ENCODE peak calls at places on chromosome 6, in four cellular contexts. R is occipital lobe, Q is GM23338, F is upper lobe of left lung. T is an unnamed sample.
A peak's percentile ranks its signal among the peaks of the same experiment; 100 is the strongest.

GRCh38 chr6:74785236-74785635 is 420.6 kb downstream of the COL12A1 start:
- DNase-seq in R (no peak), Q (no peak), F (no peak), T (no peak)

GRCh38 chr6:9927271-9927670 is 487.6 kb downstream of the TFAP2A start:
- DNase-seq in R (no peak), Q (no peak), F (no peak), T (no peak)

GRCh38 chr6:157911278-157911677 is 70.4 kb upstream of the SYNJ2 start:
- DNase-seq in R (no peak), Q (peak; percentile 17), F (no peak), T (no peak)

GRCh38 chr6:30507849-30508843 is 18.8 kb downstream of the HLA-E start:
- DNase-seq in R (no peak), Q (no peak), F (no peak), T (no peak)

GRCh38 chr6:7463785-7464184 is 74.2 kb downstream of the RIOK1 start:
- DNase-seq in R (no peak), Q (peak; percentile 57), F (no peak), T (no peak)

GRCh38 chr6:12288844-12289654 is 1.1 kb upstream of the EDN1 start:
- DNase-seq in R (no peak), Q (peak; percentile 91), F (peak; percentile 56), T (peak; percentile 52)

GRCh38 chr6:21808551-21809181 is 215.1 kb downstream of the SOX4 start:
- DNase-seq in R (no peak), Q (no peak), F (peak; percentile 22), T (no peak)

GRCh38 chr6:45718901-45719300 is 296.8 kb downstream of the CLIC5 start:
- DNase-seq in R (no peak), Q (no peak), F (no peak), T (no peak)

GRCh38 chr6:67811239-67812037 is 823.6 kb upstream of the ADGRB3 start:
- DNase-seq in R (no peak), Q (no peak), F (no peak), T (no peak)

GRCh38 chr6:104928141-104928540 is 28.8 kb upstream of the LIN28B start:
- DNase-seq in R (no peak), Q (no peak), F (no peak), T (no peak)

GRCh38 chr6:48560408-48560807 is 449.4 kb upstream of the PTCHD4 start:
- DNase-seq in R (no peak), Q (no peak), F (no peak), T (peak; percentile 40)

GRCh38 chr6:36610041-36610440 is 15.9 kb downstream of the SRSF3 start:
- DNase-seq in R (no peak), Q (no peak), F (peak; percentile 9), T (no peak)

GRCh38 chr6:100774681-100775080 is 106.4 kb downstream of the ASCC3 start:
- DNase-seq in R (no peak), Q (no peak), F (no peak), T (no peak)

GRCh38 chr6:114747995-114748625 is 405.3 kb upstream of the HS3ST5 start:
- DNase-seq in R (peak; percentile 3), Q (peak; percentile 58), F (no peak), T (peak; percentile 44)

GRCh38 chr6:137095651-137096238 is 51.0 kb upstream of the IL20RA start:
- DNase-seq in R (no peak), Q (no peak), F (no peak), T (no peak)

GRCh38 chr6:121756643-121757042 is 321.2 kb downstream of the GJA1 start:
- DNase-seq in R (no peak), Q (no peak), F (no peak), T (no peak)

GRCh38 chr6:24666097-24666615 is 543 bp downstream of the TDP2 start:
- DNase-seq in R (peak; percentile 65), Q (no peak), F (peak; percentile 64), T (no peak)

GRCh38 chr6:4435981-4436445 is 300.6 kb upstream of the ECI2 start:
- DNase-seq in R (no peak), Q (no peak), F (no peak), T (no peak)

GRCh38 chr6:122400121-122400450 is 634 bp downstream of the HSF2 start:
- DNase-seq in R (no peak), Q (peak; percentile 40), F (no peak), T (peak; percentile 12)

GRCh38 chr6:157753291-157753690 is 69.8 kb upstream of the SNX9 start:
- DNase-seq in R (no peak), Q (no peak), F (no peak), T (no peak)

GRCh38 chr6:170212051-170212756 is 78.7 kb downstream of the DLL1 start:
- DNase-seq in R (no peak), Q (no peak), F (no peak), T (no peak)

GRCh38 chr6:19669206-19669605 is 168.0 kb upstream of the ID4 start:
- DNase-seq in R (no peak), Q (no peak), F (no peak), T (no peak)

GRCh38 chr6:21019614-21020013 is 485.4 kb downstream of the CDKAL1 start:
- DNase-seq in R (no peak), Q (no peak), F (no peak), T (no peak)

GRCh38 chr6:117425431-117426153 is at the start of gene ROS1:
- DNase-seq in R (no peak), Q (no peak), F (no peak), T (no peak)

GRCh38 chr6:167786859-167787675 is 39.6 kb upstream of the AFDN start:
- DNase-seq in R (no peak), Q (no peak), F (no peak), T (no peak)

GRCh38 chr6:134058622-134059366 is 6.4 kb upstream of the SLC2A12 start:
- DNase-seq in R (no peak), Q (no peak), F (no peak), T (no peak)

GRCh38 chr6:20678831-20679352 is 144.6 kb downstream of the CDKAL1 start:
- DNase-seq in R (no peak), Q (peak; percentile 32), F (no peak), T (no peak)

GRCh38 chr6:117791012-117791411 is 115.7 kb downstream of the NUS1 start:
- DNase-seq in R (no peak), Q (no peak), F (no peak), T (no peak)

GRCh38 chr6:75167426-75167825 is 38.4 kb downstream of the COL12A1 start:
- DNase-seq in R (no peak), Q (no peak), F (no peak), T (no peak)

GRCh38 chr6:160791981-160792418 is 90.0 kb downstream of the PLG start:
- DNase-seq in R (no peak), Q (no peak), F (no peak), T (no peak)

GRCh38 chr6:33630014-33630413 is 8.9 kb downstream of the ITPR3 start:
- DNase-seq in R (no peak), Q (no peak), F (peak; percentile 67), T (no peak)